ENCODE peak calls at places on chromosomes 7 and 10, in ten cellular contexts. G, E, B, H, K, R, C, Y, P and V are unnamed samples.

GRCh38 chr7:101901661-101902491 is 84.5 kb downstream of the CUX1 start:
- DNase-seq in Y (no peak), K (peak), E (no peak), H (peak), P (no peak), B (peak), G (no peak), C (no peak), R (no peak), V (no peak)

GRCh38 chr7:111459757-111460280 is 102.5 kb downstream of the IMMP2L start:
- DNase-seq in K (no peak), B (no peak), R (no peak), C (no peak), P (no peak), H (no peak), E (no peak), Y (no peak), G (no peak), V (no peak)

GRCh38 chr10:17918187-17918903 is 33.4 kb upstream of the SLC39A12 start:
- DNase-seq in K (no peak), H (no peak), G (no peak), E (no peak), R (no peak), P (no peak), C (no peak), B (no peak), Y (no peak), V (no peak)

GRCh38 chr7:43650457-43651052 is 67.6 kb downstream of the STK17A start:
- DNase-seq in R (peak), B (peak), H (peak), E (no peak), G (no peak), C (no peak), P (no peak), K (peak), Y (no peak), V (no peak)

GRCh38 chr10:31118561-31118960 is 86.9 kb upstream of the ZNF438 start:
- DNase-seq in G (no peak), C (no peak), E (no peak), H (no peak), P (no peak), R (no peak), Y (no peak), B (peak), K (peak), V (peak)

GRCh38 chr10:11610855-11611247 is 599 bp downstream of the USP6NL start:
- DNase-seq in Y (peak), E (peak), P (peak), C (no peak), B (peak), G (peak), R (peak), H (no peak), K (peak), V (no peak)

GRCh38 chr10:110664483-110665420 is 20.6 kb downstream of the RBM20 start:
- DNase-seq in B (peak), Y (no peak), E (no peak), H (no peak), R (no peak), P (no peak), C (no peak), K (peak), G (no peak), V (peak)

GRCh38 chr10:112314822-112315474 is 31.7 kb downstream of the TECTB start:
- DNase-seq in Y (peak), P (peak), E (peak), R (peak), B (peak), G (peak), K (peak), H (peak), C (peak), V (peak)

GRCh38 chr10:111206521-111206920 is 129.7 kb downstream of the ADRA2A start:
- DNase-seq in P (no peak), C (no peak), R (no peak), Y (no peak), G (no peak), K (no peak), E (no peak), B (no peak), H (no peak), V (no peak)

GRCh38 chr10:100710151-100710871 is 35.1 kb upstream of the PAX2 start:
- DNase-seq in E (no peak), Y (peak), R (no peak), C (no peak), K (no peak), B (no peak), P (no peak), H (no peak), G (no peak), V (no peak)

GRCh38 chr7:38178004-38178694 is at the start of gene STARD3NL:
- DNase-seq in P (peak), K (peak), C (peak), H (peak), E (peak), R (peak), B (peak), Y (peak), G (peak), V (peak)

GRCh38 chr7:16889851-16890443 is 8.2 kb upstream of the AGR3 start:
- DNase-seq in G (no peak), K (no peak), B (no peak), R (no peak), Y (no peak), C (no peak), P (no peak), E (no peak), H (no peak), V (no peak)

GRCh38 chr7:137695942-137696341 is 150.8 kb downstream of the DGKI start:
- DNase-seq in E (no peak), R (no peak), Y (no peak), H (peak), G (no peak), C (no peak), B (no peak), P (no peak), K (no peak), V (no peak)

GRCh38 chr10:112446055-112446854 is 459 bp downstream of the ZDHHC6 start:
- DNase-seq in P (no peak), Y (no peak), E (no peak), H (peak), C (no peak), G (no peak), R (peak), K (peak), B (no peak), V (no peak)

GRCh38 chr7:151796871-151797270 is 80.0 kb downstream of the PRKAG2 start:
- DNase-seq in K (no peak), E (peak), Y (no peak), G (no peak), R (no peak), C (no peak), H (no peak), B (no peak), P (peak), V (no peak)

GRCh38 chr10:86176850-86177249 is 189.7 kb downstream of the GRID1 start:
- DNase-seq in P (no peak), E (no peak), K (no peak), B (no peak), G (no peak), H (no peak), Y (no peak), R (no peak), C (no peak), V (no peak)

GRCh38 chr10:117175215-117175900 is 21.9 kb upstream of the KCNK18 start:
- DNase-seq in E (no peak), R (peak), G (no peak), C (no peak), H (no peak), Y (no peak), B (no peak), P (peak), K (no peak), V (no peak)

GRCh38 chr10:9239298-9239697 is 1184.8 kb downstream of the GATA3 start:
- DNase-seq in Y (no peak), C (no peak), G (no peak), P (no peak), H (peak), R (no peak), K (no peak), E (no peak), B (no peak), V (no peak)

GRCh38 chr7:28195925-28196324 is 15.3 kb upstream of the JAZF1 start:
- DNase-seq in E (no peak), H (no peak), Y (no peak), B (no peak), K (no peak), C (no peak), P (no peak), R (no peak), G (no peak), V (no peak)

GRCh38 chr10:93993782-93994668 is at the start of gene PLCE1:
- DNase-seq in H (no peak), E (peak), P (peak), G (peak), B (no peak), Y (peak), K (peak), R (peak), C (peak), V (no peak)

GRCh38 chr10:51879238-51879637 is 179.8 kb upstream of the CSTF2T start:
- DNase-seq in H (peak), R (no peak), G (no peak), K (peak), E (no peak), P (peak), Y (no peak), C (no peak), B (peak), V (peak)

GRCh38 chr10:109845308-109845707 is 78.0 kb downstream of the XPNPEP1 start:
- DNase-seq in B (no peak), G (no peak), Y (no peak), H (no peak), P (no peak), K (no peak), R (no peak), E (no peak), C (no peak), V (no peak)

GRCh38 chr7:22356855-22357310 is at the start of gene RAPGEF5:
- DNase-seq in H (no peak), E (no peak), K (peak), P (no peak), G (peak), B (no peak), C (no peak), Y (peak), R (peak), V (no peak)

GRCh38 chr7:133052357-133052756 is 29.5 kb downstream of the CHCHD3 start:
- DNase-seq in C (no peak), K (peak), B (no peak), G (no peak), P (no peak), R (no peak), Y (no peak), H (no peak), E (no peak), V (peak)

GRCh38 chr10:11325817-11326216 is 285.6 kb downstream of the USP6NL start:
- DNase-seq in P (no peak), B (peak), E (no peak), C (no peak), Y (no peak), G (no peak), K (peak), R (no peak), H (no peak), V (no peak)

GRCh38 chr7:154767194-154767593 is 235.7 kb downstream of the PAXIP1 start:
- DNase-seq in R (no peak), G (no peak), C (no peak), Y (no peak), P (no peak), B (no peak), H (no peak), K (no peak), E (no peak), V (no peak)

GRCh38 chr10:7192831-7193348 is 217.9 kb downstream of the SFMBT2 start:
- DNase-seq in Y (no peak), R (no peak), B (no peak), K (no peak), G (no peak), C (no peak), H (no peak), P (no peak), E (no peak), V (no peak)

GRCh38 chr10:132836832-132837540 is 51.0 kb upstream of the NKX6-2 start:
- DNase-seq in P (peak), E (no peak), R (peak), Y (peak), K (peak), H (peak), B (no peak), C (peak), G (no peak), V (no peak)

GRCh38 chr7:8044761-8045430 is 76.3 kb downstream of the GLCCI1 start:
- DNase-seq in E (no peak), H (no peak), B (no peak), G (no peak), Y (no peak), P (no peak), R (no peak), K (no peak), C (no peak), V (no peak)

GRCh38 chr10:7184660-7185366 is 226.0 kb downstream of the SFMBT2 start:
- DNase-seq in H (no peak), Y (no peak), B (no peak), K (no peak), E (no peak), G (no peak), R (no peak), C (no peak), P (no peak), V (no peak)

GRCh38 chr7:71868797-71869196 is 543.3 kb downstream of the CALN1 start:
- DNase-seq in K (no peak), R (no peak), G (no peak), E (no peak), Y (no peak), H (no peak), P (peak), B (peak), C (no peak), V (peak)

GRCh38 chr7:69018200-69018599 is 580.1 kb upstream of the AUTS2 start:
- DNase-seq in H (no peak), K (no peak), C (no peak), R (no peak), P (no peak), E (no peak), B (no peak), Y (no peak), G (no peak), V (no peak)

GRCh38 chr7:25002826-25003225 is 22.8 kb upstream of the OSBPL3 start:
- DNase-seq in K (peak), R (no peak), Y (no peak), E (no peak), P (no peak), C (no peak), G (no peak), H (no peak), B (no peak), V (no peak)

GRCh38 chr7:129188372-129188891 is at the start of gene SMO:
- DNase-seq in H (peak), Y (peak), G (no peak), C (peak), K (peak), R (peak), E (peak), B (peak), P (peak), V (no peak)

GRCh38 chr10:72086466-72087391 is 1.6 kb downstream of the SPOCK2 start:
- DNase-seq in C (peak), B (no peak), Y (no peak), G (no peak), K (no peak), P (no peak), E (peak), H (no peak), R (peak), V (no peak)

GRCh38 chr7:71733108-71733870 is 601.3 kb downstream of the GALNT17 start:
- DNase-seq in P (peak), Y (peak), E (peak), G (peak), B (peak), R (peak), C (peak), H (peak), K (peak), V (peak)

GRCh38 chr10:99612167-99612831 is 7.9 kb downstream of the SLC25A28 start:
- DNase-seq in E (no peak), B (peak), R (no peak), K (peak), Y (peak), P (no peak), C (peak), G (peak), H (peak), V (peak)

GRCh38 chr10:132946311-132946710 is 3.9 kb upstream of the CFAP46 start:
- DNase-seq in H (no peak), E (no peak), K (no peak), R (no peak), G (no peak), B (no peak), P (no peak), Y (no peak), C (no peak), V (no peak)

GRCh38 chr10:116120688-116121087 is 152.3 kb downstream of the GFRA1 start:
- DNase-seq in Y (peak), R (no peak), C (peak), E (no peak), B (no peak), H (no peak), G (no peak), K (no peak), P (no peak), V (no peak)